ENCODE peak calls at places on chromosomes 5 and 9, in four cellular contexts. W is fibroblast of the aortic adventitia; Y is HTR-8/SVneo; G is activated CD4-positive, alpha-beta T cell treated with anti-CD3 and anti-CD28 coated beads, Interleukin-2, amount 50 U/mL, for 4 hours. N is an unnamed sample.

GRCh38 chr5:7848296-7848695 is 2.6 kb downstream of the CFAP90 start:
- DNase-seq in W (no peak), G (no peak), Y (no peak), N (no peak)

GRCh38 chr5:9025942-9026341 is 519.9 kb downstream of the SEMA5A start:
- DNase-seq in G (no peak), Y (no peak), W (no peak), N (no peak)

GRCh38 chr5:1930880-1931589 is 48.3 kb upstream of the IRX4 start:
- DNase-seq in W (no peak), G (no peak), Y (no peak), N (no peak)

GRCh38 chr9:5113994-5114748 is 71.3 kb downstream of the INSL6 start:
- DNase-seq in W (no peak), Y (no peak), G (no peak), N (no peak)

GRCh38 chr9:113798062-113799030 is 77.8 kb upstream of the ZNF618 start:
- DNase-seq in Y (no peak), G (no peak), W (no peak), N (no peak)

GRCh38 chr5:79560774-79561524 is 47.0 kb upstream of the HOMER1 start:
- DNase-seq in W (peak), G (no peak), Y (no peak), N (peak)

GRCh38 chr9:34072868-34073590 is 24.3 kb upstream of the UBAP2 start:
- DNase-seq in Y (peak), W (peak), G (no peak), N (peak)

GRCh38 chr9:93156475-93157008 is 22.5 kb upstream of the NINJ1 start:
- DNase-seq in G (no peak), Y (no peak), W (no peak), N (no peak)

GRCh38 chr5:153081385-153081784 is 409.1 kb upstream of the GRIA1 start:
- DNase-seq in Y (no peak), G (no peak), W (no peak), N (no peak)

GRCh38 chr5:40717281-40717680 is 37.6 kb downstream of the PTGER4 start:
- DNase-seq in W (peak), Y (no peak), G (no peak), N (peak)

GRCh38 chr5:125612356-125613149 is 810.7 kb upstream of the GRAMD2B start:
- DNase-seq in W (no peak), G (no peak), Y (no peak), N (no peak)

GRCh38 chr9:134989206-134990065 is 71.7 kb upstream of the FCN1 start:
- DNase-seq in G (no peak), Y (no peak), W (no peak), N (no peak)

GRCh38 chr9:33125871-33126822 is 41.0 kb downstream of the B4GALT1 start:
- DNase-seq in Y (no peak), G (no peak), W (peak), N (peak)

GRCh38 chr5:14528926-14529325 is 52.7 kb upstream of the OTULINL start:
- DNase-seq in G (no peak), W (no peak), Y (no peak), N (no peak)

GRCh38 chr5:174329738-174330137 is 284.2 kb downstream of the NSG2 start:
- DNase-seq in Y (no peak), G (no peak), W (peak), N (peak)

GRCh38 chr9:31542384-31543055 is 841.9 kb upstream of the ACO1 start:
- DNase-seq in G (no peak), W (peak), Y (peak), N (peak)

GRCh38 chr5:95725937-95726810 is 5.0 kb upstream of the RHOBTB3 start:
- DNase-seq in G (no peak), W (peak), Y (no peak), N (peak)

GRCh38 chr5:54309237-54309636 is 1.1 kb downstream of the ARL15 start:
- DNase-seq in W (peak), G (no peak), Y (no peak), N (no peak)

GRCh38 chr5:6026766-6027165 is 351.6 kb downstream of the MED10 start:
- DNase-seq in W (no peak), Y (no peak), G (no peak), N (no peak)

GRCh38 chr5:96023518-96023917 is 61.9 kb upstream of the ELL2 start:
- DNase-seq in G (no peak), W (peak), Y (peak), N (peak)

GRCh38 chr5:41093803-41094202 is 22.7 kb upstream of the MROH2B start:
- DNase-seq in W (peak), G (no peak), Y (no peak), N (peak)

GRCh38 chr5:108196276-108196675 is 185.6 kb downstream of the FBXL17 start:
- DNase-seq in G (no peak), Y (no peak), W (no peak), N (no peak)

GRCh38 chr9:99231708-99232107 is 9.6 kb downstream of the SEC61B start:
- DNase-seq in G (peak), Y (no peak), W (no peak), N (no peak)